ENCODE peak calls at places on chromosomes 2 and 18, in ten cellular contexts. P is IMR-90, Q is mesenchymal stem cell, Z is K562, V is GM23248, X is MM.1S, L is SK-N-SH, I is fibroblast of lung, W is mesendoderm, H is endodermal cell. O is an unnamed sample.

GRCh38 chr18:12248926-12249720 is 5.0 kb upstream of the CIDEA start:
- DNase-seq in Q (no peak), L (no peak), Z (no peak), W (no peak), H (no peak), I (no peak), P (no peak), X (no peak), V (no peak), O (no peak)

GRCh38 chr2:224309216-224309615 is 92.7 kb downstream of the FAM124B start:
- DNase-seq in I (peak; percentile 15), L (no peak), H (no peak), W (no peak), P (no peak), X (no peak), V (peak; percentile 37), Q (peak; percentile 82), Z (no peak), O (no peak)

GRCh38 chr2:227661019-227661726 is 5.4 kb upstream of the SCYGR5 start:
- DNase-seq in X (no peak), P (no peak), V (no peak), L (no peak), W (peak; percentile 64), I (no peak), H (peak; percentile 73), Q (no peak), Z (no peak), O (no peak)

GRCh38 chr2:204635478-204635877 is 90.2 kb downstream of the PARD3B start:
- DNase-seq in Z (no peak), X (no peak), L (no peak), H (no peak), I (no peak), Q (no peak), W (no peak), P (no peak), V (no peak), O (no peak)

GRCh38 chr2:37585295-37585908 is 86.0 kb downstream of the CDC42EP3 start:
- DNase-seq in H (no peak), L (no peak), X (peak; percentile 71), I (peak; percentile 72), W (peak; percentile 20), V (no peak), Q (peak; percentile 83), Z (no peak), P (peak; percentile 80), O (peak; percentile 65)

GRCh38 chr2:96923810-96924774 is 54.2 kb upstream of the SEMA4C start:
- DNase-seq in V (no peak), W (no peak), H (no peak), X (no peak), P (no peak), Q (no peak), L (no peak), Z (peak; percentile 83), I (no peak), O (no peak)

GRCh38 chr2:125313806-125314205 is 1288.7 kb downstream of the CNTNAP5 start:
- DNase-seq in X (peak; percentile 14), V (no peak), Q (no peak), L (no peak), I (no peak), Z (no peak), H (peak; percentile 72), P (no peak), W (peak; percentile 30), O (no peak)

GRCh38 chr2:54572262-54572635 is 116.1 kb downstream of the SPTBN1 start:
- DNase-seq in P (peak; percentile 94), V (peak; percentile 93), Z (peak; percentile 28), Q (peak; percentile 92), W (no peak), I (peak; percentile 67), H (no peak), L (no peak), X (no peak), O (peak; percentile 57)

GRCh38 chr2:64632855-64633819 is 20.6 kb downstream of the SERTAD2 start:
- DNase-seq in Q (peak; percentile 60), H (peak; percentile 48), P (peak; percentile 76), I (peak; percentile 89), L (no peak), X (no peak), Z (no peak), W (no peak), V (peak; percentile 77), O (no peak)

GRCh38 chr18:12593861-12594260 is 64.0 kb downstream of the SPIRE1 start:
- DNase-seq in W (no peak), H (no peak), I (peak; percentile 47), X (no peak), L (no peak), V (peak; percentile 60), Z (no peak), P (peak; percentile 69), Q (no peak), O (no peak)

GRCh38 chr2:170651603-170652002 is 63.5 kb upstream of the SP5 start:
- DNase-seq in P (no peak), Z (no peak), Q (no peak), W (peak; percentile 29), L (no peak), V (no peak), X (no peak), H (no peak), I (no peak), O (no peak)

DNA sequence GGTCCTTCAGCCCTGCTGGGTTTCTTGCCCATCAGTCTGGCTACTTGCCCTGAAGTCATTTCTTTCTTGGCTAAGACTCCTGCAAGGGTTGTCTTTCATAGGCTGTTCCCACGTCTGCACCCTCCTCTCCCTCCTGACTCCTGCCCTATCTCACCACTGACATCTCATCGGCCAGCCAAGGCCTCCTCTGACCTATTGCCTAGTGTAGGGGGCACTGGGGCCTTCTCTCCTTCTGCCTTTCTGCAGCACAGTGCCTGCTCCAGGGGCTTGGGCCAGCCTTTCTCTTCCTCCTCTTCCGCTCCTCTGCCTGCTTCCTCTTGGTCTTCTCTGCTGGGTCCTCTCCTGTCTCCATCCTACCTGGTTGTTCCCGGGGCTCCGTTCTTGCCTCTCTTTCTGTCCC is 9.9 kb upstream of the NT5DC4 start:
- DNase-seq in P (no peak), I (no peak), V (no peak), L (no peak), W (no peak), Z (no peak), X (no peak), H (no peak), Q (no peak), O (no peak)
- H3K4me1 ChIP-seq in P (peaks cover 12% of the 10 kb centered on the region), I (peaks cover 10% of the 10 kb centered on the region), V (peaks cover 23% of the 10 kb centered on the region), L (no peaks in the 10 kb centered on the region), W (peaks cover 3% of the 10 kb centered on the region), Z (peaks cover 44% of the 10 kb centered on the region), X (no peaks in the 10 kb centered on the region), H (no peaks in the 10 kb centered on the region), Q (no peaks in the 10 kb centered on the region), O (no peaks in the 10 kb centered on the region)

GRCh38 chr2:205785507-205786222 is 103.4 kb downstream of the NRP2 start:
- DNase-seq in Z (no peak), X (no peak), V (peak; percentile 44), I (no peak), P (peak; percentile 52), H (no peak), Q (no peak), W (no peak), L (no peak), O (no peak)

GRCh38 chr2:205783872-205784510 is 101.7 kb downstream of the NRP2 start:
- DNase-seq in Q (no peak), P (no peak), V (no peak), L (no peak), Z (no peak), I (no peak), H (no peak), X (no peak), W (no peak), O (no peak)

GRCh38 chr2:205778326-205778725 is 96.0 kb downstream of the NRP2 start:
- DNase-seq in V (no peak), L (no peak), W (no peak), H (no peak), X (no peak), Z (no peak), Q (no peak), I (no peak), P (no peak), O (no peak)

GRCh38 chr2:205780645-205781044 is 98.3 kb downstream of the NRP2 start:
- DNase-seq in Q (no peak), I (no peak), H (no peak), L (no peak), Z (no peak), X (peak; percentile 20), V (no peak), P (no peak), W (no peak), O (no peak)

DNA sequence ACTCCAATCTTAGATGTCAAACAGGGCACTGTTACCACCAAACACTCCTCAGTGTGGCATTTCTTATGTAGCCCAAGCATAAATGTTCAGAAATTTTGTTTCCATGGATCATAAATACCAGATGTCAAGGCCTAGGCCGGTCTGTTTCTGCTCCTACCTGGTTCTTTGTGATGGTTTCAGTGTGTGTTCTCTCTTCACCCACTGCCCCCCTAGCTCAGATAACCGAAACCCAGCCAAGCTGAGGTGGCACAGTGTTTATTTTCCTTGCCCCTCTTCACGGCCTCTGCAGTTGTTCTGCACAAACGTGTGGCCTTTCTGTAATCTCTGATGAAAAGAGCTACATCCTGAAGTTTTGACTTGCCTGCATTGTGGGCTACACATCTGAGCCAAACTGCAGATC is 98.9 kb downstream of the NRP2 start:
- DNase-seq in V (no peak), Z (no peak), H (no peak), X (peak; percentile 68), Q (no peak), I (no peak), L (no peak), W (no peak), P (no peak), O (no peak)
- H3K27ac ChIP-seq in V (no peak overlapping the region), Z (no peak overlapping the region), H (no peak overlapping the region), X (peak overlapping the region; percentile 61), Q (no peak overlapping the region), I (no peak overlapping the region), L (no peak overlapping the region), W (no peak overlapping the region), P (no peak overlapping the region), O (no peak overlapping the region)

DNA sequence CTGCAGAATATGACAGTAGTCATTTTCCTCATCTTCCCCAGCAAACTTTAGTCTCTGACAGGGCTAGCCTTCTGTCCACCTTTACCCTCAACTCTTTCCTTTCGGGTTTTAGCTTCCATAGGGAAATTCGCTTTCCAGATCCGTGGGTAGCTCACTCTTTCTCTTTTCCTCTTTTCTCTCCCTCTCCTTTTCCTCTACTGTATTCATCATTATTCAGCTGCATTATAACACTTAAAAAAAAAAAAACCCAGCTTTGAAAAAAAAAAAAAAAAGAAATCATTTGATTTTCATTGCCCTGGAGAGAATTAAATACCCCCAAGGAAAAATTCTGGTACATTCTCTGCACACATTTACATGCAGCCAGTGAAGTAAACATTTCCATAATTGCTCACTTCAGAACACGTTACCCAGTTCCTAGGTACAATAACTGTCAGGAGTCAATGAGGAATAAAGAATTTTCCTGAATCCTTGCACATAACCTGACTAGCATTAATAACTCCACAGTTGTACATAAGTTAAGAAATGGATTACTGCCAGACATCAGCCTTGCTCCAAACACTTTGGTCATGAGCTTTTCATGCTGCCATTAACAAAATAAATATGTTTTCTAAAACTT is 63.5 kb downstream of the ZNF521 start:
- DNase-seq in H (no peak), V (no peak), Q (no peak), I (no peak), X (no peak), Z (no peak), L (no peak), P (no peak), W (no peak), O (no peak)
- H3K9ac ChIP-seq in H (no peak overlapping the region), V (peak overlapping the region; percentile 83), Q (peak overlapping the region; percentile 91), I (no peak overlapping the region), X (no peak overlapping the region), Z (no peak overlapping the region), L (peak overlapping the region; percentile 58), P (no peak overlapping the region), W (no peak overlapping the region), O (no peak overlapping the region)

GRCh38 chr2:45466045-45466444 is 145.0 kb downstream of the SRBD1 start:
- DNase-seq in Z (no peak), W (peak; percentile 80), I (no peak), X (no peak), P (no peak), H (peak; percentile 66), L (no peak), Q (no peak), V (no peak), O (no peak)
- H3K4me1 ChIP-seq in Z (no peaks in the 10 kb centered on the region), W (no peaks in the 10 kb centered on the region), I (no peaks in the 10 kb centered on the region), X (peaks cover 39% of the 10 kb centered on the region), P (no peaks in the 10 kb centered on the region), H (peaks cover 6% of the 10 kb centered on the region), L (no peaks in the 10 kb centered on the region), Q (no peaks in the 10 kb centered on the region), V (no peaks in the 10 kb centered on the region), O (peaks cover 7% of the 10 kb centered on the region)

O was measured in colonic mucosa.